ENCODE peak calls at places on chromosomes 1 and 21, in eight cellular contexts. J is endothelial cell of umbilical vein, U is tibial artery, L is sigmoid colon, K is pancreas, F is colonic mucosa, P is cardiac muscle cell, H is neural progenitor cell. S is an unnamed sample.

GRCh38 chr1:18109756-18110597 is 2.4 kb downstream of the IGSF21 start:
- DNase-seq in J (no peak), U (peak), P (peak), H (peak), K (no peak), L (no peak), F (peak), S (no peak)

GRCh38 chr1:197919523-197920301 is 2.5 kb downstream of the LHX9 start:
- DNase-seq in L (no peak), U (no peak), H (peak), J (peak), F (no peak), K (no peak), P (no peak), S (peak)

GRCh38 chr1:234978397-234979291 is 150.0 kb downstream of the TOMM20 start:
- DNase-seq in H (no peak), J (peak), L (peak), F (peak), K (no peak), P (no peak), U (peak), S (peak)

GRCh38 chr1:28458237-28459228 is 47.3 kb upstream of the RCC1 start:
- DNase-seq in J (peak), L (no peak), P (no peak), K (no peak), H (no peak), F (no peak), U (no peak), S (no peak)

GRCh38 chr1:88422037-88422436 is 262.0 kb upstream of the PKN2 start:
- DNase-seq in K (no peak), F (no peak), H (no peak), U (no peak), P (no peak), J (no peak), L (no peak), S (no peak)

GRCh38 chr1:150889650-150890416 is 2.9 kb downstream of the CTXND2 start:
- DNase-seq in L (no peak), F (no peak), U (no peak), P (no peak), H (no peak), J (no peak), K (no peak), S (no peak)

GRCh38 chr1:22791736-22792325 is 81.2 kb downstream of the EPHB2 start:
- DNase-seq in P (no peak), K (no peak), L (no peak), J (no peak), F (peak), U (no peak), H (no peak), S (no peak)

GRCh38 chr1:168827557-168827956 is 98.6 kb upstream of the DPT start:
- DNase-seq in J (no peak), H (no peak), U (no peak), K (no peak), L (no peak), F (no peak), P (no peak), S (no peak)

GRCh38 chr1:216904457-216904856 is 181.2 kb upstream of the ESRRG start:
- DNase-seq in J (no peak), P (no peak), U (no peak), H (no peak), F (no peak), L (no peak), K (no peak), S (no peak)

GRCh38 chr1:91099746-91100621 is 78.1 kb upstream of the ZNF644 start:
- DNase-seq in K (no peak), L (no peak), J (no peak), F (no peak), P (no peak), U (no peak), H (no peak), S (no peak)

GRCh38 chr1:199453731-199454130 is 573.8 kb upstream of the NR5A2 start:
- DNase-seq in K (no peak), L (no peak), P (no peak), J (no peak), H (no peak), F (no peak), U (no peak), S (no peak)

GRCh38 chr1:113452921-113453770 is 62.8 kb downstream of the MAGI3 start:
- DNase-seq in P (peak), U (no peak), H (peak), J (peak), L (no peak), K (no peak), F (peak), S (no peak)

GRCh38 chr1:229280921-229281320 is 10.0 kb downstream of the RAB4A start:
- DNase-seq in P (no peak), F (no peak), U (no peak), L (no peak), K (no peak), H (no peak), J (no peak), S (no peak)

GRCh38 chr1:245465666-245466065 is 310.9 kb downstream of the KIF26B start:
- DNase-seq in U (no peak), K (no peak), H (no peak), J (no peak), L (no peak), F (no peak), P (no peak), S (no peak)

GRCh38 chr1:109151591-109151990 is 37.7 kb downstream of the ELAPOR1 start:
- DNase-seq in P (no peak), K (no peak), U (no peak), J (no peak), H (no peak), F (no peak), L (no peak), S (no peak)

GRCh38 chr1:55214903-55215193 is 316 bp downstream of the USP24 start:
- DNase-seq in F (peak), H (peak), P (peak), K (peak), U (peak), J (peak), L (peak), S (peak)

GRCh38 chr1:209375097-209375496 is 208.4 kb upstream of the CAMK1G start:
- DNase-seq in F (no peak), P (no peak), U (no peak), J (no peak), L (no peak), H (no peak), K (no peak), S (no peak)

GRCh38 chr1:27522860-27523665 is 33.1 kb upstream of the WASF2 start:
- DNase-seq in K (no peak), L (no peak), U (peak), H (peak), P (peak), F (no peak), J (peak), S (no peak)

GRCh38 chr1:161885013-161885412 is 118.9 kb downstream of the ATF6 start:
- DNase-seq in J (peak), H (no peak), L (no peak), U (peak), P (no peak), K (no peak), F (no peak), S (no peak)

GRCh38 chr1:75492011-75492410 is 118.9 kb downstream of the SLC44A5 start:
- DNase-seq in J (peak), U (no peak), H (no peak), F (no peak), P (no peak), L (no peak), K (no peak), S (no peak)

GRCh38 chr1:185634704-185635103 is 99.5 kb upstream of the HMCN1 start:
- DNase-seq in L (no peak), F (no peak), J (no peak), H (no peak), U (no peak), K (no peak), P (no peak), S (no peak)

GRCh38 chr21:29105218-29105617 is 25.2 kb upstream of the MAP3K7CL start:
- DNase-seq in F (no peak), K (no peak), L (no peak), J (no peak), P (no peak), U (no peak), H (no peak), S (no peak)

GRCh38 chr1:116375884-116376733 is 3.1 kb downstream of the ATP1A1 start:
- DNase-seq in F (peak), P (peak), K (peak), J (peak), U (peak), L (peak), H (peak), S (peak)

GRCh38 chr1:207644852-207645631 is at the start of gene CR1L:
- DNase-seq in F (peak), L (peak), P (peak), U (peak), H (peak), J (peak), K (peak), S (peak)

GRCh38 chr1:209527993-209528392 is 55.5 kb upstream of the CAMK1G start:
- DNase-seq in U (no peak), P (no peak), H (no peak), K (peak), J (no peak), F (no peak), L (no peak), S (no peak)

GRCh38 chr1:195908121-195908520 is 700.1 kb downstream of the KCNT2 start:
- DNase-seq in K (no peak), P (no peak), F (no peak), J (peak), U (no peak), L (no peak), H (no peak), S (no peak)

GRCh38 chr1:161021168-161021958 is 411 bp upstream of the F11R start:
- DNase-seq in U (peak), F (peak), J (peak), K (peak), P (peak), H (peak), L (peak), S (peak)

GRCh38 chr1:201540846-201541735 is 2.2 kb downstream of the NAV1 start:
- DNase-seq in J (no peak), F (no peak), L (no peak), K (no peak), H (no peak), U (no peak), P (no peak), S (no peak)

GRCh38 chr1:72229893-72230292 is 52.4 kb downstream of the NEGR1 start:
- DNase-seq in L (no peak), P (no peak), U (no peak), J (no peak), H (no peak), K (no peak), F (no peak), S (no peak)

GRCh38 chr1:25754421-25755195 is 45.4 kb upstream of the SELENON start:
- DNase-seq in U (no peak), J (peak), H (peak), P (no peak), F (no peak), L (no peak), K (no peak), S (no peak)

GRCh38 chr1:15698201-15698600 is 14.1 kb downstream of the PLEKHM2 start:
- DNase-seq in P (no peak), K (no peak), L (no peak), H (no peak), J (no peak), F (no peak), U (no peak), S (no peak)

GRCh38 chr21:46215436-46216131 is 13.0 kb downstream of the LSS start:
- DNase-seq in K (no peak), P (no peak), H (no peak), F (no peak), U (peak), L (peak), J (no peak), S (no peak)

GRCh38 chr1:22527555-22528296 is 35.6 kb upstream of the EPHA8 start:
- DNase-seq in K (no peak), U (peak), L (no peak), F (no peak), P (peak), J (no peak), H (peak), S (no peak)

GRCh38 chr1:25729774-25730173 is 70.2 kb upstream of the SELENON start:
- DNase-seq in J (peak), F (no peak), K (peak), H (no peak), U (no peak), P (no peak), L (peak), S (no peak)

GRCh38 chr1:69523032-69523431 is 44.7 kb upstream of the LRRC7 start:
- DNase-seq in F (no peak), J (no peak), H (no peak), U (no peak), K (no peak), P (no peak), L (no peak), S (no peak)

GRCh38 chr21:42062543-42063022 is 8.5 kb upstream of the UMODL1 start:
- DNase-seq in F (peak), H (no peak), J (no peak), K (no peak), L (no peak), U (peak), P (no peak), S (peak)

DNA sequence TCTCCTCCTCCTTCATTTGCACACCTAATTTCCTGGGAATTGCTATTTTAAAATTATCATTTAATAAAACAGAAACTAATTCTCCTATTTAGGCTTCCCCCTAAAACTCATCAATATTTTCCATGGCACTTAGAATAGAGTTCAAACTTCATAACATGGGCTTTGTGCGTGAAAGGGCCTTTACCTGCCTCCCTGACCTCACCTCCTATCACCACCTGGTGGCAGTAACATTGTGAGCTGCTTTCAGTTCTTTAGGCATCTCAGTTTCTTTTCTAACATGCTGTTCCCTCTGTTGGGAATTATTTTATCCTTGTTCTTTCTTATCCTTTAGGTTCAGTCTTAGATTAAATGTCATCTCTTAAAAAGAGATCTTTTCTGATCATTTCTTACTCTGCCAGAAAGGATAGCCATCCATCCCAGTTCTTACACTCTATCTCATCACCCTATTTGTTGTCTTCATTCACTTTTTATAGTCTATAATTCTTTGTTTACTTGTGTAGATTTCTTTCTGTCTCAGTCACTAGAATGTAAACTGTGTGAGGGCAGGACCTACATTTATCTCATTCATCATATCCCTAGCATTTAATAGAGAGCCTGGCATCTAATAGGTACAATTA is 133.8 kb upstream of the KIAA1614 start:
- DNase-seq in P (peak), F (peak), L (no peak), J (no peak), H (peak), K (peak), U (no peak), S (no peak)
- TF ChIP-seq CTCF in P (peak), F (peak), L (no peak), J (peak), H (peak), K (no peak), U (no peak), S (peak)

GRCh38 chr1:244400974-244401373 is 50.7 kb downstream of the ADSS2 start:
- DNase-seq in H (no peak), L (no peak), K (no peak), P (no peak), U (no peak), J (no peak), F (no peak), S (no peak)
- H3K27ac ChIP-seq in H (no peak), L (no peak), K (no peak), P (no peak), U (no peak), J (no peak), F (no peak), S (no peak)

GRCh38 chr21:33071878-33072306 is 2.0 kb downstream of the OLIG1 start:
- DNase-seq in K (no peak), H (peak), J (peak), P (peak), U (no peak), F (no peak), L (no peak), S (no peak)
- H3K4me3 ChIP-seq in K (peak), H (peak), J (peak), P (peak), U (peak), F (peak), L (peak), S (peak)

DNA sequence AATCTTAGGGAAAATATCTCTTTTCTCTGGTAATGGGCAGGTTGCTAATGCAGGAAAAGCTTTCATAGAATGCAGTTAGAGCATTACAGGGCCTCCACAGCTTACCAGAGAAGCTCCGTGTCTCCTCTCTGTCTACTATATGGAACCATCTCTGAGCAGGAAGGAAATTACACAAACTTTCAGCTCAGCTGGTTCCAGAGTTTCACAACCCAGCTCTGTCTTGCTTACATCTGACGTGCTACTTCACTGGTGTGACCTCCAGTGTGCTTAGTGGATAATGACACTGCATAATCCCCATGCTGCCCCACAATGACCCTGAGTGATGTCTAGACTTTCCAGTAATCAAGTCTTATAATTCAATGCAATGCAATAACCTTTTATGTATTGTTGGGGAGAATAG is 4.3 kb upstream of the FGGY start:
- DNase-seq in P (no peak), K (no peak), L (peak), J (peak), F (peak), U (peak), H (no peak), S (no peak)
- TF ChIP-seq CTCF in P (peak), K (no peak), L (no peak), J (no peak), F (no peak), U (no peak), H (no peak), S (peak)

DNA sequence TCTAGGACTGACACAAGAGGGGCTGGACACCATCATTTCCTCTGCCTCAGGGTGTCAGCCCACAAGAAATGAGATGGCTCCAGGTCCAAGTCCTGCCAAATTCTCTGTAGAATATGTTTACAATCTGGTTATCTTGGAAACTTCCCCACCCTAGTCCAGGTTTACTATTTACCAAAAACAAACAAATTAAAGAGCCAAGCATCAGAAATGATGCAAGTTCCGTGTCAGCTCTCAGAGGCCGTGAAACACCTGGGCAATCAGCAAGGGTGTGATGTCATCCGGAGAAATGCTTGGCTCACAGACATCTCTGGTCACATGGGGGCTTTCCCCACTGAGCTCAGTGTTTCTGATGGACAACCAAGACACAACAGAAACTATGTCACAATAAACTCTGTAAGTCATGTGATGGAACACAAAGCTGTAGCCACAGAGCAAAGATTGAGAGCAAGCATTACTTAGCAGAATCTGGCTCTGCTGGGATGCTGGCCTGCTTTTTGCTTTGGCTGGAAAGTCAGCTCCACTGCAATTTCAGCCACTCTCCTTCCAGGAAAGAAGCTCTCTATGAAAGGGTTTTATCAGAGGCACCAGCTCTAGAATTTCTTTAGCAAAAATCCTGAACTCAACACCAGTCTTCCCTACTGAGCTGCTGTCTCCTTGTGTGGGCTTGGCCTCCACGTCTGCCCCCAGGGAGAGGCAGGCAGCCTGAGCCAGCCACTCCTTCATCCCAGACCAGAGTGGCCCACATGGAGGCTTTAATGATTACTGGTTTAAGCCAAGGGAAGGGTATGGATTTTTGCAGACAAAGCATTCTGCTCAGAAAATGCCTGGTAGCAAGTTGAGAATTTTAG is 55.9 kb downstream of the NENF start:
- DNase-seq in L (peak), F (peak), J (no peak), K (peak), P (no peak), H (peak), U (peak), S (no peak)
- H3K27ac ChIP-seq in L (peak), F (no peak), J (no peak), K (peak), P (no peak), H (no peak), U (peak), S (peak)

GRCh38 chr21:36966846-36967657 is 583 bp upstream of the HLCS start:
- DNase-seq in U (peak), H (no peak), J (peak), P (no peak), K (no peak), L (no peak), F (no peak), S (no peak)

GRCh38 chr21:36966066-36966845 is at the start of gene HLCS:
- DNase-seq in L (peak), F (peak), J (peak), U (peak), P (peak), H (peak), K (peak), S (peak)

GRCh38 chr21:36964398-36964797 is 2.1 kb downstream of the HLCS start:
- DNase-seq in H (no peak), P (no peak), F (no peak), J (no peak), U (no peak), K (no peak), L (no peak), S (no peak)

GRCh38 chr21:36965720-36966065 is 776 bp downstream of the HLCS start:
- DNase-seq in H (no peak), K (no peak), P (no peak), L (no peak), F (no peak), J (no peak), U (no peak), S (no peak)

DNA sequence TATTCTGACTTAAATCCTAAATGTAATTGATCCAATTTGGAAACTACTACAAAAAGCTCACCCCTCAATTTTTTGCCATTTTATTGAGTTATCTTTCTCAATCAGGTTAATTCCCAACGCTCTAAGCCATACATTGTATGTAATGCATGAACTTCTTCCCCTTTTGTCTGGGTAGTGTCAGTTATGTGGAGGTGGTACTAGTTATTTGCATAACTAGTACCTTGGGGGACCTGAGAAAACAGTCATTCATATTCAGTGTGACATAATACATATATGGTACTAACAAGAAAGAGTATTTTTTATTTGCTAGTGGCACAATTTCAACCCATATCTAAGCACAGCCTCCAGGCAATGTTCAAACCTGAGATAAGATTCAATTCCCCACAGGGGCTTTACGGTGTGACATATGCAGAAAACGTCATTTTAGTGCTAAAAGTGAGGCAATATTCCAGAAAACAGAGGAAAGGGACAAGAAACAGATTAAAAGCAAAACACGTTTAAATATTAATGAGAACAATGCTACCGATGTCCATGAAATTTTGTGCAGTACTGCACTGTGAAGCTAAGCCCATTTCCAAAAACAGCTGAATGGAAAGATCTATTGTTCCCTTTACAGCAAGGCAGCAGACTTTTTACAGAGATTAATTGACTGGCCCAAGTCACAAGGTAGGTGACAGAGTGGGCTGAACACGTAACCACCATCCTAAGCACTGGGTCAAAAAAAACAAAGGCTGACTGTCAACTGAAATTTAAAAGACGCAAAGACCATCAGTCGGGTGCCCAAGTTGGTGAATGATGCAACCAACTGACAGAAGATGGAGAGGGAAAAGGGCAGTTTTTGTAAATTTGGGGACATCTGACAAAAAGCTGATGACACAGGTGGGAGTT is 1.4 kb downstream of the HLCS start:
- DNase-seq in U (no peak), K (no peak), P (no peak), F (no peak), L (no peak), J (no peak), H (no peak), S (no peak)
- H3K4me3 ChIP-seq in U (peak), K (peak), P (peak), F (peak), L (no peak), J (no peak), H (peak), S (peak)

S was measured in lower lobe of right lung.